ENCODE peak calls at places on chromosomes 5 and 9, in seven cellular contexts. Q, E, P, I, C, M and R are unnamed samples.

GRCh38 chr9:80049096-80049495 is 477.3 kb downstream of the TLE4 start:
- DNase-seq in E (no peak), I (no peak), C (no peak), P (no peak), M (no peak), Q (no peak), R (no peak)

GRCh38 chr9:70921126-70921525 is 200.3 kb downstream of the TRPM3 start:
- DNase-seq in M (no peak), P (peak; percentile 14), I (no peak), C (no peak), E (no peak), Q (no peak), R (no peak)

GRCh38 chr5:154850255-154851062 is at the start of gene FAXDC2:
- DNase-seq in C (peak; percentile 79), E (no peak), Q (peak; percentile 87), M (peak; percentile 49), P (peak; percentile 92), I (peak; percentile 93), R (peak; percentile 91)

GRCh38 chr9:68574150-68574549 is 33.5 kb upstream of the TMEM252 start:
- DNase-seq in I (no peak), C (no peak), P (peak; percentile 16), M (no peak), E (peak; percentile 14), Q (no peak), R (no peak)

GRCh38 chr5:142869883-142870282 is 99.7 kb downstream of the ARHGAP26 start:
- DNase-seq in P (no peak), M (no peak), E (no peak), C (no peak), I (peak; percentile 75), Q (peak; percentile 55), R (no peak)

GRCh38 chr5:88748670-88749069 is 134.3 kb downstream of the MEF2C start:
- DNase-seq in Q (no peak), P (no peak), I (no peak), M (no peak), E (no peak), C (no peak), R (no peak)

GRCh38 chr5:170681013-170681433 is 102.5 kb upstream of the GABRP start:
- DNase-seq in C (no peak), Q (peak; percentile 43), E (no peak), I (no peak), M (peak; percentile 77), P (peak; percentile 63), R (no peak)

GRCh38 chr5:145853952-145854351 is 18.8 kb upstream of the PRELID2 start:
- DNase-seq in Q (no peak), C (no peak), I (no peak), E (no peak), M (no peak), P (no peak), R (no peak)

GRCh38 chr5:72433520-72433919 is 73.7 kb downstream of the ZNF366 start:
- DNase-seq in E (no peak), I (no peak), P (no peak), Q (no peak), C (no peak), M (no peak), R (no peak)

GRCh38 chr9:110746211-110746930 is 77.8 kb downstream of the MUSK start:
- DNase-seq in E (no peak), I (no peak), P (peak; percentile 60), C (no peak), Q (peak; percentile 27), M (no peak), R (no peak)

GRCh38 chr5:158172005-158172404 is 313.1 kb upstream of the CLINT1 start:
- DNase-seq in M (no peak), I (no peak), P (no peak), E (no peak), C (no peak), Q (no peak), R (no peak)

GRCh38 chr5:158170534-158170933 is 311.6 kb upstream of the CLINT1 start:
- DNase-seq in M (no peak), C (no peak), I (no peak), E (peak; percentile 36), Q (no peak), P (no peak), R (no peak)

GRCh38 chr5:158165647-158166046 is 306.7 kb upstream of the CLINT1 start:
- DNase-seq in M (no peak), P (no peak), E (peak; percentile 29), I (no peak), Q (no peak), C (no peak), R (no peak)

GRCh38 chr5:158166424-158166823 is 307.5 kb upstream of the CLINT1 start:
- DNase-seq in P (peak; percentile 16), Q (no peak), E (no peak), M (no peak), I (no peak), C (no peak), R (no peak)

DNA sequence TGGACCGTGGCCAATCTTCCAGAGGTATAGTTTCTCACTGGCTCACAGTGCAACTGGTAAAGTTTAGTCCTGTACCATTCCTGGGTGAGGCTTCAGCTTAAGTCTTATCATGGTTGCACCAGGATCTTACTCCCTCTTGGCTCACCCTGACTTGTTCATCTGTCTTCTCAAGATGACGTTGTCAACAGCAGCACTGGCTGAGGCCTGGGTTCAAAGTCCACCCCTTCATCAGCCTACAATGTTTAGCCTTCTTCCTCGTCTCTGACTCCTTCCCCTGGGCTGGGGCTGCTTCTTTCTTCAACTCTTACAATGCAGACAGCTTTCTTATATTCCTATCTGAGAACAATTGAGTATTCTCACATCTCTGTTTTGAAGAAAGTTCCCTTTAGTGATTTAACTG is 311.1 kb upstream of the CLINT1 start:
- DNase-seq in P (no peak), Q (no peak), C (no peak), M (no peak), I (no peak), E (no peak), R (no peak)
- H3K9me3 ChIP-seq in P (no peaks in the 10 kb centered on the region), Q (no peaks in the 10 kb centered on the region), C (no peaks in the 10 kb centered on the region), M (no peaks in the 10 kb centered on the region), I (no peaks in the 10 kb centered on the region), E (no peaks in the 10 kb centered on the region), R (no peaks in the 10 kb centered on the region)

GRCh38 chr9:89430995-89431394 is 66.9 kb downstream of the SEMA4D start:
- DNase-seq in P (no peak), E (no peak), I (no peak), Q (no peak), M (no peak), C (no peak), R (no peak)

GRCh38 chr9:89426389-89426961 is 71.4 kb downstream of the SEMA4D start:
- DNase-seq in I (no peak), C (no peak), M (no peak), Q (no peak), E (peak; percentile 70), P (no peak), R (no peak)

GRCh38 chr9:89427621-89428221 is 70.2 kb downstream of the SEMA4D start:
- DNase-seq in Q (no peak), E (no peak), I (no peak), C (no peak), M (no peak), P (no peak), R (no peak)

GRCh38 chr9:89428222-89428761 is 69.6 kb downstream of the SEMA4D start:
- DNase-seq in I (no peak), Q (no peak), M (no peak), E (no peak), C (no peak), P (no peak), R (no peak)

DNA sequence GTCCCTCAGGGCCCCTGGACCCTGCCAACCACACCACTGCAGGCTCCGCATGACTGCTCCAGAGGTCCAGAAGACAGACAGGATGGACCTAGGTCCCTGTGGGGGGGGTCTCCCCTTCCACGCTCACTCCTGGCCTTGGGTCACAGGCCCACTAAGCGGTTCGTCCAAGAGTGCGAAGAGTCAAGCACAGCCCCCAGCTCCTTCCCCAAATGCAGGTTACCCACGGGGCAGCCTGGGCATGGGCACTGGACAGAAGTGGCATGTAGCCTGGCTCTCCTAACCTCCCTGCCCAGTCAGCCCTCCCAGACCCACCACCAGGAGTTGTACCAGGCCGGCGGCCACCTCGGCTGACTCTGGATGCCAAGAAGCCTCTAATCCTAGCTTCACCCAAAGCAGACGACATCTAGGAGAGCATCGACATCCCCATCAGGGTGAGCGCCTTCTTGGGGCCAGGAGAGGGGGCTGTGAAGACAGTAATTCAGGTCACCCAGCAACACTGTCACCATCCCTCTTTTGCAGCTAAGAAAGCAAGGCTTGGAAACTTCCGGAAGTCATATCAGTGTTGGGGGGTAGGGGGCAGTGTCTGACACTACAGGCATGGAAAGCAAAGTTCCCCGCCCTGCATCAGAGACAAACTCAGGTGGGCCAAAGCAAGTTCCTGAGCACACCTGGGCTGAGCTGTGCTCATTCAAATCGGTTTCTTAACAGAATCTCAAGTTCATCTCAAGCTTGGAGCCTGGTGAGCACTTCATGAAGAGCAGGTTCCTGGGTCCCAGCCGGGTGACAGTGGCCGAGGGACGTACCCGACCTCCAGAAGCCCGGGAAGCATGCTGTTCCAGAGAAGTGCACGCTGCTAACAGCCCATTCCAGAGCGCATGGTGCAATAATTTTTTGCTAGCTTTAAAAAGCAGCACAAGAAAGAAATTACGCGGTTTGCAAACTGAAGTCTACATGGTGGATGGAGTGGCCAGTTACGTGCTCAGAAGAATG is 68.7 kb downstream of the SEMA4D start:
- DNase-seq in M (no peak), Q (peak; percentile 6), E (peak; percentile 91), I (no peak), C (no peak), P (no peak), R (no peak)
- H3K27ac ChIP-seq in M (no peak overlapping the region), Q (no peak overlapping the region), E (no peak overlapping the region), I (no peak overlapping the region), C (no peak overlapping the region), P (no peak overlapping the region), R (no peak overlapping the region)

GRCh38 chr9:114571391-114571790 is 16.2 kb upstream of the ATP6V1G1 start:
- DNase-seq in C (no peak), P (no peak), E (peak; percentile 54), I (no peak), M (no peak), Q (no peak), R (no peak)

GRCh38 chr9:114572199-114572598 is 15.4 kb upstream of the ATP6V1G1 start:
- DNase-seq in M (no peak), Q (no peak), I (peak; percentile 24), P (no peak), C (no peak), E (no peak), R (no peak)

GRCh38 chr9:114565204-114565603 is 22.4 kb upstream of the ATP6V1G1 start:
- DNase-seq in I (no peak), E (no peak), C (no peak), Q (no peak), P (no peak), M (no peak), R (no peak)

GRCh38 chr9:114574438-114574837 is 13.1 kb upstream of the ATP6V1G1 start:
- DNase-seq in C (no peak), P (no peak), I (no peak), M (no peak), Q (no peak), E (no peak), R (no peak)

DNA sequence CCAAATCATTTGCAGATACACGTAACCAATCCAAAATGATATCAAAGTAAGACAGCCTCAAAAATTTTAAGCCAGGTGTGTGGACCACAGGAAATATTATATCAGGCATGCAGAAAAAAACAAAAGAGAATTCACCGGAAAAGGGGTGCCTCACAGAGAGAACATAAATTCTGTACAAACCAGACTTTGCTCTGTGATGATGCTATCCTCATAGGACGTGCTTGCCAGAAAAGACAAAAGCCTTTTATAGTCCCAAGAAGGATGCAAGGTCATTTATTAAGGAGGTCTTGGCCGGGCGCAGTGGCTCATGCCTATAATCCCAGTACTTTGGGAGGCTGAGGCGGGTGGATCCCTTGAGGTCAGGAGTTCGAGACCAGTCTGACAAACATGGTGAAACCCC is 16.8 kb upstream of the ATP6V1G1 start:
- DNase-seq in C (no peak), Q (no peak), P (no peak), I (peak; percentile 5), M (no peak), E (peak; percentile 33), R (no peak)
- H3K9me3 ChIP-seq in C (no peaks in the 10 kb centered on the region), Q (no peaks in the 10 kb centered on the region), P (no peaks in the 10 kb centered on the region), I (no peaks in the 10 kb centered on the region), M (no peaks in the 10 kb centered on the region), E (peaks cover 11% of the 10 kb centered on the region), R (no peaks in the 10 kb centered on the region)

GRCh38 chr9:121121582-121122087 is 46.9 kb downstream of the CNTRL start:
- DNase-seq in M (peak; percentile 72), C (peak; percentile 94), P (peak; percentile 98), E (peak; percentile 89), Q (peak; percentile 98), I (peak; percentile 99), R (peak; percentile 99)
- H3K27ac ChIP-seq in M (no peak overlapping the region), C (peak overlapping the region; percentile 53), P (peak overlapping the region; percentile 70), E (peak overlapping the region; percentile 66), Q (peak overlapping the region; percentile 59), I (peak overlapping the region; percentile 70), R (peak overlapping the region; percentile 46)